ENCODE peak calls at places on chromosomes 6 and 20, in eight cellular contexts. F, X, H, C, V, G, W and N are unnamed samples.

GRCh38 chr6:30818426-30818841 is 65.9 kb upstream of the DDR1 start:
- DNase-seq in H (no peak), W (no peak), F (no peak), G (no peak), X (no peak), V (no peak), C (no peak), N (no peak)

GRCh38 chr6:113094781-113095180 is 747.7 kb downstream of the RFPL4B start:
- DNase-seq in G (no peak), W (no peak), V (no peak), C (no peak), X (no peak), H (no peak), F (no peak), N (no peak)

GRCh38 chr20:33437141-33437911 is 6.2 kb downstream of the SNTA1 start:
- DNase-seq in C (no peak), F (peak; percentile 67), G (no peak), X (peak; percentile 91), V (peak; percentile 34), H (peak; percentile 77), W (no peak), N (peak; percentile 41)

GRCh38 chr6:96749891-96750290 is 87.4 kb downstream of the GPR63 start:
- DNase-seq in H (no peak), W (no peak), C (no peak), V (no peak), G (no peak), X (no peak), F (no peak), N (no peak)

GRCh38 chr6:14981960-14982359 is 263.9 kb upstream of the JARID2 start:
- DNase-seq in C (no peak), X (no peak), G (no peak), W (no peak), V (no peak), H (no peak), F (no peak), N (no peak)

GRCh38 chr6:113433506-113433991 is 423.6 kb upstream of the MARCKS start:
- DNase-seq in F (peak; percentile 26), V (no peak), G (no peak), X (no peak), C (no peak), W (peak; percentile 64), H (no peak), N (peak; percentile 56)

GRCh38 chr20:23659989-23660837 is 22.5 kb upstream of the CST3 start:
- DNase-seq in G (no peak), F (no peak), V (peak; percentile 75), W (no peak), C (no peak), H (no peak), X (no peak), N (no peak)

GRCh38 chr20:20267685-20268429 is 100.0 kb upstream of the INSM1 start:
- DNase-seq in H (no peak), V (peak; percentile 38), W (no peak), F (peak; percentile 18), C (peak; percentile 53), G (no peak), X (no peak), N (peak; percentile 18)

GRCh38 chr6:3410385-3411360 is 46.2 kb downstream of the SLC22A23 start:
- DNase-seq in X (no peak), G (peak; percentile 4), H (peak; percentile 55), C (peak; percentile 97), W (peak; percentile 60), V (peak; percentile 77), F (peak; percentile 19), N (peak; percentile 57)

GRCh38 chr6:152094992-152095592 is 287.6 kb downstream of the ESR1 start:
- DNase-seq in V (peak; percentile 73), G (no peak), X (peak; percentile 91), H (peak; percentile 69), C (no peak), W (no peak), F (peak; percentile 61), N (peak; percentile 91)

GRCh38 chr20:7924692-7925091 is 15.6 kb downstream of the HAO1 start:
- DNase-seq in W (no peak), X (no peak), H (no peak), V (peak; percentile 80), G (no peak), F (no peak), C (no peak), N (no peak)

GRCh38 chr20:57835462-57836455 is 125.9 kb upstream of the PMEPA1 start:
- DNase-seq in F (no peak), X (no peak), G (no peak), V (no peak), W (no peak), H (no peak), C (peak; percentile 31), N (no peak)

GRCh38 chr6:89251170-89251569 is 34.0 kb upstream of the GABRR1 start:
- DNase-seq in G (no peak), C (no peak), H (no peak), W (no peak), F (no peak), V (no peak), X (no peak), N (no peak)

GRCh38 chr6:41053056-41053455 is at the start of gene APOBEC2:
- DNase-seq in X (peak; percentile 51), H (peak; percentile 83), F (peak; percentile 78), C (no peak), G (no peak), W (no peak), V (peak; percentile 87), N (peak; percentile 81)

GRCh38 chr20:41017448-41018042 is 11.1 kb upstream of the TOP1 start:
- DNase-seq in F (no peak), H (no peak), C (no peak), G (no peak), V (no peak), W (no peak), X (no peak), N (no peak)

GRCh38 chr6:30826961-30827342 is 57.4 kb upstream of the DDR1 start:
- DNase-seq in H (no peak), C (no peak), X (peak; percentile 41), F (no peak), W (no peak), V (peak; percentile 54), G (no peak), N (peak; percentile 52)

GRCh38 chr6:89840538-89840937 is 10.9 kb downstream of the CASP8AP2 start:
- DNase-seq in V (peak; percentile 34), F (no peak), C (no peak), W (no peak), G (no peak), X (no peak), H (peak; percentile 23), N (no peak)

GRCh38 chr6:14061644-14062043 is 55.9 kb upstream of the CD83 start:
- DNase-seq in V (no peak), W (no peak), X (no peak), G (no peak), F (no peak), C (no peak), H (no peak), N (no peak)

GRCh38 chr20:38810926-38811325 is 5.4 kb downstream of the PPP1R16B start:
- DNase-seq in F (no peak), W (no peak), H (no peak), X (no peak), C (no peak), V (peak; percentile 92), G (no peak), N (no peak)

GRCh38 chr20:38809942-38810341 is 4.4 kb downstream of the PPP1R16B start:
- DNase-seq in W (no peak), F (no peak), H (no peak), X (no peak), G (no peak), C (no peak), V (peak; percentile 24), N (no peak)

GRCh38 chr20:38812915-38813573 is 7.5 kb downstream of the PPP1R16B start:
- DNase-seq in W (no peak), F (no peak), X (no peak), G (no peak), H (no peak), C (no peak), V (no peak), N (no peak)

GRCh38 chr20:38811769-38812168 is 6.3 kb downstream of the PPP1R16B start:
- DNase-seq in C (no peak), X (no peak), W (no peak), F (no peak), V (peak; percentile 92), G (no peak), H (no peak), N (no peak)

DNA sequence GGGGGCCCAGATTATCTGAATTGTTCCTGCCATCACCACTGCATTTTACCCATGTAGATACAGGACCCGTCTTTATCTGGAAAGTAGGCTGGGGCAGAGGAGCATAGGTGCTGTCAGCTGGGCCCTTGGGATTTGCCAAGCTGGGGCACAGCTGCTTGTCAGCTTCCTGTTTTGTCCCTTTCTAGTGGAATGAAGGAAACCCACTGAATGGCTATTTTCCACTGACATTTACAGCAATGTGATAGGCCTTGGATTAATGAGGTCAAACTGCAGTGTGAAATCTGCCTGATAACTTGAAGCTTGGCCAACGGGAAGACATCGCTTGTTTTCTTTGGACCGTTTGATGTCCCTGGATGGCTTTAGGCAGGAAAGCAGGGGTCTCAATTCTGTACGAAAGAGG is 6.7 kb downstream of the PPP1R16B start:
- DNase-seq in C (no peak), F (no peak), H (no peak), X (no peak), W (no peak), V (peak; percentile 94), G (no peak), N (no peak)
- H3K4me1 ChIP-seq in C (peaks cover 6% of the 10 kb centered on the region), F (peaks cover 55% of the 10 kb centered on the region), H (peaks cover 62% of the 10 kb centered on the region), X (no peaks in the 10 kb centered on the region), W (peaks cover 12% of the 10 kb centered on the region), V (peaks cover 45% of the 10 kb centered on the region), G (peaks cover 37% of the 10 kb centered on the region), N (no peaks in the 10 kb centered on the region)

DNA sequence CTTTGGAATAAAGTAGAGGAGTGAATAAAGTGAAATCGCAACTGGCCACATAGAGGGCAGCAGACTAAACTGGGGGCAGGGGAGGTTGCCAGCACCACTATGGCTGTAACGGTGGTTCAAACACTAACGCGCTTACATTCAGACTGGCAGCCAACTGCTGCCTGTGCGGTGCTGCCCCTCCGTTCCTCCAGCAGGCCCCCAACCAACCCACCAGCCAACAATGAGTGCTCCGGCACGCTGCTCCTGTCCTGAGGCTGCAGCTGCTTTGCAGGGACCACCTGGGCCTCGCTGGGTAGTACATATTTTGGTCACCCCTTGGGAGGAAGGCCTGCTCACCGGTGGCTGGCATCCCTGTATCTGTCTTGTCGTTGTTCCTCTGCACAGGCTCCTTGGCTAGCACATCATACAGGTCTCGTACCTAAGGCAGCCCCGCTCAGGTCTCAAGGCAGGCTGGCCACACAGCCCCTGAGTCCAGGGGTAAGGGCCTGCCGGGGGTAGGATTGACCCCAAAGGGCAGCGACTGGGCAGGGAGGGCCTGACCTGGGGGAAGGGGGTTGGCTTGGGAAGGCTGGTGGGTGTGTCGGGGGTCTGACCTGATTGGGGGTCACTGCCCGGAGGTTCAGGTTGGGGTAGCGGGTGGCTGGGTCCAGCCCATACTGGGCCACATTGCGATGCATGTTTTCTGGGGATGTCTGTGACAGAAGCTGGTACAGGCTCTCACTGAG is 6.3 kb downstream of the MICAL1 start:
- DNase-seq in H (no peak), X (no peak), F (no peak), G (no peak), V (no peak), C (no peak), W (no peak), N (no peak)
- H3K4me1 ChIP-seq in H (peaks cover 6% of the 10 kb centered on the region), X (no peaks in the 10 kb centered on the region), F (peaks cover 17% of the 10 kb centered on the region), G (peaks cover 21% of the 10 kb centered on the region), V (peaks cover 10% of the 10 kb centered on the region), C (peaks cover 4% of the 10 kb centered on the region), W (peaks cover 13% of the 10 kb centered on the region), N (no peaks in the 10 kb centered on the region)

GRCh38 chr20:3998998-3999397 is 16.4 kb downstream of the RNF24 start:
- DNase-seq in F (no peak), H (no peak), X (no peak), C (no peak), G (no peak), W (no peak), V (no peak), N (no peak)
- H3K4me1 ChIP-seq in F (peaks cover 34% of the 10 kb centered on the region), H (peaks cover 12% of the 10 kb centered on the region), X (peaks cover 4% of the 10 kb centered on the region), C (no peaks in the 10 kb centered on the region), G (peaks cover 4% of the 10 kb centered on the region), W (no peaks in the 10 kb centered on the region), V (no peaks in the 10 kb centered on the region), N (no peaks in the 10 kb centered on the region)

GRCh38 chr20:63117151-63117550 is 98.8 kb downstream of the YTHDF1 start:
- DNase-seq in H (no peak), V (no peak), W (no peak), F (peak; percentile 0), X (no peak), G (no peak), C (no peak), N (peak; percentile 8)
- H3K4me1 ChIP-seq in H (no peaks in the 10 kb centered on the region), V (no peaks in the 10 kb centered on the region), W (no peaks in the 10 kb centered on the region), F (no peaks in the 10 kb centered on the region), X (no peaks in the 10 kb centered on the region), G (no peaks in the 10 kb centered on the region), C (no peaks in the 10 kb centered on the region), N (no peaks in the 10 kb centered on the region)